ENCODE peak calls at places on chromosomes 7 and 10, in four cellular contexts. G is MM.1S, P is LoVo, M is stomach. H is an unnamed sample.

GRCh38 chr10:47451998-47452494 is 31.9 kb downstream of the ANXA8 start:
- DNase-seq in M (no peak), G (no peak), P (no peak), H (no peak)

GRCh38 chr10:26516540-26517101 is 78.5 kb downstream of the APBB1IP start:
- DNase-seq in G (no peak), M (peak), P (peak), H (no peak)

GRCh38 chr7:127064-127598 is 65.2 kb upstream of the FAM20C start:
- DNase-seq in M (no peak), P (no peak), G (no peak), H (no peak)

GRCh38 chr7:85695041-85695990 is 508.5 kb upstream of the SEMA3D start:
- DNase-seq in G (no peak), P (peak), M (no peak), H (no peak)

GRCh38 chr10:79116363-79116762 is 47.6 kb downstream of the ZMIZ1 start:
- DNase-seq in M (no peak), P (no peak), G (no peak), H (no peak)

GRCh38 chr7:45470031-45470430 is 104.1 kb upstream of the ADCY1 start:
- DNase-seq in M (no peak), P (no peak), G (no peak), H (no peak)

GRCh38 chr7:76155938-76156337 is 45.8 kb upstream of the SRRM3 start:
- DNase-seq in P (no peak), M (peak), G (no peak), H (no peak)

GRCh38 chr7:17123020-17123419 is 175.4 kb upstream of the AHR start:
- DNase-seq in M (no peak), G (peak), P (no peak), H (peak)

GRCh38 chr7:142063551-142064442 is 47.7 kb upstream of the MGAM2 start:
- DNase-seq in G (no peak), P (no peak), M (no peak), H (no peak)

GRCh38 chr7:44285561-44285960 is 39.8 kb downstream of the CAMK2B start:
- DNase-seq in M (no peak), P (no peak), G (no peak), H (no peak)

GRCh38 chr7:90660819-90661218 is 64.7 kb downstream of the CDK14 start:
- DNase-seq in G (no peak), M (no peak), P (no peak), H (peak)

GRCh38 chr7:102836206-102836938 is 76.4 kb upstream of the LRRC17 start:
- DNase-seq in P (no peak), M (no peak), G (no peak), H (no peak)

GRCh38 chr10:62045765-62046521 is 144.4 kb downstream of the ARID5B start:
- DNase-seq in G (peak), M (no peak), P (peak), H (peak)

H was measured in GM12865.